ENCODE peak calls at places on chromosomes 6 and 20, in seven cellular contexts. V is fibroblast of mammary gland, F is pancreas, M is lower lobe of right lung, G is glutamatergic neuron, I is GM20000, B is fibroblast of villous mesenchyme. E is an unnamed sample.

GRCh38 chr6:6614965-6615304 is 26.4 kb downstream of the LY86 start:
- DNase-seq in V (no peak), F (no peak), M (no peak), G (no peak), I (no peak), B (no peak), E (no peak)

GRCh38 chr20:54116550-54117235 is 46.3 kb upstream of the BCAS1 start:
- DNase-seq in V (no peak), F (no peak), M (no peak), G (no peak), I (no peak), B (no peak), E (no peak)

GRCh38 chr6:72622094-72622540 is 253 bp downstream of the KCNQ5 start:
- DNase-seq in V (no peak), F (peak), M (peak), G (peak), I (peak), B (no peak), E (peak)

GRCh38 chr20:10683537-10683936 is 9.7 kb upstream of the JAG1 start:
- DNase-seq in V (no peak), F (no peak), M (no peak), G (no peak), I (no peak), B (no peak), E (no peak)

GRCh38 chr6:43671011-43671800 is 16.4 kb downstream of the MRPS18A start:
- DNase-seq in V (peak), F (peak), M (no peak), G (no peak), I (no peak), B (no peak), E (no peak)

GRCh38 chr6:159778542-159778941 is 10.9 kb downstream of the TCP1 start:
- DNase-seq in V (no peak), F (no peak), M (no peak), G (no peak), I (no peak), B (no peak), E (no peak)

GRCh38 chr6:36038120-36038876 is 10.7 kb downstream of the MAPK14 start:
- DNase-seq in V (no peak), F (no peak), M (no peak), G (no peak), I (no peak), B (no peak), E (no peak)

GRCh38 chr6:62391358-62391757 is 105.3 kb upstream of the KHDRBS2 start:
- DNase-seq in V (no peak), F (no peak), M (no peak), G (no peak), I (no peak), B (no peak), E (no peak)

GRCh38 chr6:161342039-161342438 is 68.2 kb upstream of the AGPAT4 start:
- DNase-seq in V (no peak), F (no peak), M (no peak), G (no peak), I (no peak), B (no peak), E (no peak)

GRCh38 chr6:156787569-156788492 is 10.7 kb downstream of the ARID1B start:
- DNase-seq in V (no peak), F (no peak), M (no peak), G (no peak), I (no peak), B (no peak), E (no peak)

GRCh38 chr20:36483919-36484808 is 57.2 kb upstream of the MYL9 start:
- DNase-seq in V (no peak), F (no peak), M (no peak), G (no peak), I (no peak), B (peak), E (no peak)

GRCh38 chr6:154993710-154994109 is 1.4 kb upstream of the TIAM2 start:
- DNase-seq in V (no peak), F (no peak), M (no peak), G (no peak), I (no peak), B (no peak), E (no peak)

GRCh38 chr6:18055098-18055497 is 67.4 kb downstream of the NHLRC1 start:
- DNase-seq in V (no peak), F (no peak), M (no peak), G (no peak), I (no peak), B (no peak), E (no peak)

GRCh38 chr6:132391391-132392291 is 9.6 kb downstream of the MOXD1 start:
- DNase-seq in V (peak), F (no peak), M (no peak), G (no peak), I (no peak), B (peak), E (no peak)

GRCh38 chr20:1203630-1204029 is 376 bp downstream of the C20orf202 start:
- DNase-seq in V (no peak), F (no peak), M (no peak), G (no peak), I (no peak), B (no peak), E (no peak)

GRCh38 chr6:110608151-110608550 is 131.7 kb upstream of the SLC22A16 start:
- DNase-seq in V (no peak), F (no peak), M (no peak), G (no peak), I (no peak), B (no peak), E (no peak)

DNA sequence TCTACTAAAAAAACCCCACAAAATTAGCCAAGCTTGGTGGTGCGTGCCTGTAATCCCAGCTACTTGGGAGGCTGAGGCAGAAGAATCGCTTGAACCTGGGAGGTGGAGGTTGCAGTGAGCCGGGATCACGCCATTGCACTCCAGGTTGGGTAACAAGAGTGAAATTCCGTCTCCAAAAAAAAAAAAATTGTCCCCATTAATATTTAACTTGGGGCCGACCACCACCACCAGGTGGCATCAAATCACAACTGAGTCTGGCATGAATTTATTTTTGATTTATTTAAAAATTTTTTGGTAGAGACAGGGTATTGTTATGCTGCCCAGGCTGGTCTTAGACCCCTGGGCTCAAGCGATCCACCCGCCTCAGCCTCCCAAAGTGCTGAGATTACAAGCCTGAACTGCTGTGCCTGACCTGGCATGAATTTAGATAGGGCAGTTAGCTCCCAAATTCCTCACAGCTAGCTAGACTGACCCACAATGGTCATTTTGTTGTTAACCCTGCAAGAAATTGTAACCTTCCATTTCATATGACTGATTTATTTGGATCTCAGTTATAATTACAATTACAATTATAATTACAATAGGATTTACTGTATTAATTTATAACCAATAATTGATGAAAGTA is 17.1 kb upstream of the BEND3 start:
- DNase-seq in V (peak), F (no peak), M (no peak), G (peak), I (no peak), B (peak), E (no peak)
- TF ChIP-seq CTCF in V (peak), F (no peak), M (peak), G (peak), I (no peak), B (peak), E (no peak)

DNA sequence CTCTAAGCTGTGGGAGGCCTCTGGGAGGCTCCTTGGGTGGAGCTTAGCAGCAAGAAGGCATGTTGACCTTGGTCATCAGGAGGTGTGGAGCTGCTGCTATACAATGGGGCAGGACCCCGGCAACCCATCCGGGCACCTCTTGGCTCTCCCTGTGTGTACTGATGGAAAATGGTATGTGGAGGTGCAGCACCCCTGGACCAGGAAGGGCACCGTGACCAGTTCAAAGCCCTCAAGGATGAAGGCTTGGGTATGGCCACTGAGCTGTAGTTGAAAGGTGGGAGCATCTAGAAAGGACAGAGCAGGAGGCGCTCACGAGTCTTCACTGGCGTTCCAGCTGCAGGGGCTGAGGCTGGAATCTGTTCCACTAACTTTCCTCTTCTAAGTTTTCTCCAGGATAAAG is 6.7 kb upstream of the IRF4 start:
- DNase-seq in V (no peak), F (no peak), M (no peak), G (no peak), I (no peak), B (no peak), E (no peak)
- TF ChIP-seq CTCF in V (no peak), F (no peak), M (no peak), G (no peak), I (no peak), B (no peak), E (no peak)

GRCh38 chr20:63178445-63178818 is 37.5 kb downstream of the YTHDF1 start:
- DNase-seq in V (no peak), F (peak), M (no peak), G (peak), I (peak), B (no peak), E (no peak)

GRCh38 chr20:63177134-63177784 is 38.7 kb downstream of the YTHDF1 start:
- DNase-seq in V (no peak), F (peak), M (no peak), G (peak), I (no peak), B (no peak), E (no peak)

GRCh38 chr20:63176448-63177133 is 39.3 kb downstream of the YTHDF1 start:
- DNase-seq in V (no peak), F (no peak), M (no peak), G (peak), I (no peak), B (no peak), E (no peak)

GRCh38 chr20:63178889-63179751 is 36.8 kb downstream of the YTHDF1 start:
- DNase-seq in V (no peak), F (peak), M (no peak), G (peak), I (peak), B (peak), E (peak)

DNA sequence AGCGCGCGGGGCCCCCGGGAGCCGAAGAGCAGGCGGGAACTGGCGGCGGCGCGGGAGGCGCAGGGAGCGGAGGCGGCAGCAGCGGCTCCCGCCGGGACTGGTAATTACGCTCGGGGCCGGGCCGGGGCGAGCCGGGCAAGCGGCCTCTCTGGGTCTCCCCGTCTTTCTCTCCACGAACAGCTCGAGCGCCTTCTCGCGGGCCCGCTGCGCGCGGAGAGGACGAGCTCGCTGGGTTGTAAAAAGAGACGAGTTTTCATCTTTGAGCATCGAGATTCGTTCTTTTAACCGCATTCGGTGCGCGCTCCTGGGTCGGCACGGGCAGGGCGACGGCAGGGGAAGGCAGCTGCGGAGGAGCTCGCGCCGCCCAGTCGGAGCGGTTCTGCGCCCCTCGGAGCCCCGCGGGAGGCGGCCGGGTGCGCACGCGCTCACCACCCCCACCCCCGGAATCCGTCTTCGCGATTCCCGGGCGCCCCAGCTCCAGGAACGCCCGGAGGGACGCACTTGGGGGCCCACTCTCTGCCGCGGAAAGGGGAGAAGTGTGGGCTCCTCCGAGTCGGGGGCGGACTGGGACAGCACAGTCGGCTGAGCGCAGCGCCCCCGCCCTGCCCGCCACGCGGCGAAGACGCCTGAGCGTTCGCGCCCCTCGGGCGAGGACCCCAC is 38.0 kb downstream of the YTHDF1 start:
- DNase-seq in V (no peak), F (peak), M (no peak), G (peak), I (no peak), B (no peak), E (no peak)
- TF ChIP-seq CTCF in V (no peak), F (no peak), M (no peak), G (no peak), I (no peak), B (no peak), E (no peak)

DNA sequence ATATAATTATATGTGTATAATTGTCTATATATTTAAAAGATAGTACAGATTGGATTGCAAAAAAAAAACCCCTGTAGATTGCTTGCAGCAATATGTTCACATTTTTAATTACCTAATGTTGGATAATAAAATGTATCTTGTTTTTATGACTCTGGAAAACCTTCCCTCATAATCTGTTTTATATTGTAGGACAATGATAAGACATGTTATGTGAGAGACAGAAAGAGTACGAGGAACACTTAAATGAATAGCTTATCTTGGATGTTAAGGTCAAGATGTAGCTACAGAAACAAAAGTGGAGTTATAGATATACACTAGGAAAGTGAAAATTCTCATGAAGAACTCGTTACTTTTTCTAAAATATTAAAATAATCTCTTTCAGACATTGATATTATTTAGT is 691.6 kb upstream of the IMPG1 start:
- DNase-seq in V (no peak), F (no peak), M (no peak), G (no peak), I (no peak), B (no peak), E (no peak)
- TF ChIP-seq CTCF in V (no peak), F (no peak), M (no peak), G (no peak), I (no peak), B (no peak), E (no peak)

GRCh38 chr6:101386982-101387381 is 6.5 kb upstream of the GRIK2 start:
- DNase-seq in V (no peak), F (no peak), M (no peak), G (no peak), I (no peak), B (no peak), E (no peak)
- TF ChIP-seq CTCF in V (peak), F (no peak), M (no peak), G (peak), I (no peak), B (peak), E (no peak)

DNA sequence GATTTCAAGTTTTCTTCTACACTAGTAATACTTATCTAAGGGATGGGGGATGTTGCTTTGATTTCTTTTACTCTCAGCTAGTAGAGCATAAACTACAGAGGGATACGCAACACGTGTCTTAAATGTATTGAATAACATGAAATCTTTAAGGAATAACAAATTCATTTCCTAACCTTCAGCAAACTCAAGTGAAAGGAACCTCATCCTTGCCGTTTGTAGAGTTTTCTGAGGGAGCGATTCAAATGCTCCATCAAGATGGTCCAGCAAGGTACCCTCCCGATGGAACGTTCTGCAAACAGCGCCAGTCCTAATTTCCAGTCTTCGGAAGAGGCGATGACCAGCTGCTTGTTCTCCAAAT is 95.4 kb upstream of the RIN2 start:
- DNase-seq in V (no peak), F (no peak), M (no peak), G (no peak), I (no peak), B (no peak), E (no peak)
- TF ChIP-seq CTCF in V (no peak), F (no peak), M (peak), G (peak), I (no peak), B (no peak), E (peak)

E was measured in natural killer cell.